ENCODE peak calls at places on chromosomes 11 and 22, in ten cellular contexts. One of them, this sample, is unnamed.

GRCh38 chr11:113248702-113249490 is 65.5 kb upstream of the TTC12 start:
- DNase-seq in lower leg skin: peak
- DNase-seq in left ventricle myocardium inferior: no peak
- DNase-seq in epithelial cell of proximal tubule: no peak
- DNase-seq in GM12865: no peak
- DNase-seq in MG63: no peak
- DNase-seq in prostate gland: no peak
- DNase-seq in transverse colon: no peak
- DNase-seq in tibial nerve: no peak
- DNase-seq in pancreas: no peak
- DNase-seq in this sample: no peak

GRCh38 chr22:40874016-40874415 is 12.1 kb upstream of the DNAJB7 start:
- DNase-seq in lower leg skin: no peak
- DNase-seq in left ventricle myocardium inferior: no peak
- DNase-seq in epithelial cell of proximal tubule: no peak
- DNase-seq in GM12865: no peak
- DNase-seq in MG63: no peak
- DNase-seq in prostate gland: no peak
- DNase-seq in transverse colon: no peak
- DNase-seq in tibial nerve: no peak
- DNase-seq in pancreas: no peak
- DNase-seq in this sample: no peak

GRCh38 chr22:38739300-38740055 is 16.3 kb downstream of the SUN2 start:
- DNase-seq in lower leg skin: no peak
- DNase-seq in left ventricle myocardium inferior: no peak
- DNase-seq in epithelial cell of proximal tubule: no peak
- DNase-seq in GM12865: no peak
- DNase-seq in MG63: no peak
- DNase-seq in prostate gland: no peak
- DNase-seq in transverse colon: no peak
- DNase-seq in tibial nerve: no peak
- DNase-seq in pancreas: no peak
- DNase-seq in this sample: no peak

GRCh38 chr11:7536102-7536501 is 22.3 kb downstream of the PPFIBP2 start:
- DNase-seq in lower leg skin: peak
- DNase-seq in left ventricle myocardium inferior: no peak
- DNase-seq in epithelial cell of proximal tubule: no peak
- DNase-seq in GM12865: no peak
- DNase-seq in MG63: no peak
- DNase-seq in prostate gland: no peak
- DNase-seq in transverse colon: peak
- DNase-seq in tibial nerve: no peak
- DNase-seq in pancreas: no peak
- DNase-seq in this sample: no peak

GRCh38 chr11:2094354-2095197 is 44.6 kb downstream of the IGF2 start:
- DNase-seq in lower leg skin: no peak
- DNase-seq in left ventricle myocardium inferior: no peak
- DNase-seq in epithelial cell of proximal tubule: no peak
- DNase-seq in GM12865: no peak
- DNase-seq in MG63: no peak
- DNase-seq in prostate gland: no peak
- DNase-seq in transverse colon: no peak
- DNase-seq in tibial nerve: no peak
- DNase-seq in pancreas: no peak
- DNase-seq in this sample: no peak

GRCh38 chr11:114621950-114622809 is 26.6 kb upstream of the NXPE4 start:
- DNase-seq in lower leg skin: no peak
- DNase-seq in left ventricle myocardium inferior: no peak
- DNase-seq in epithelial cell of proximal tubule: no peak
- DNase-seq in GM12865: peak
- DNase-seq in MG63: no peak
- DNase-seq in prostate gland: no peak
- DNase-seq in transverse colon: no peak
- DNase-seq in tibial nerve: no peak
- DNase-seq in pancreas: no peak
- DNase-seq in this sample: no peak

GRCh38 chr22:20998411-20999336 is 3.2 kb downstream of the THAP7 start:
- DNase-seq in lower leg skin: no peak
- DNase-seq in left ventricle myocardium inferior: no peak
- DNase-seq in epithelial cell of proximal tubule: no peak
- DNase-seq in GM12865: no peak
- DNase-seq in MG63: no peak
- DNase-seq in prostate gland: no peak
- DNase-seq in transverse colon: no peak
- DNase-seq in tibial nerve: no peak
- DNase-seq in pancreas: no peak
- DNase-seq in this sample: no peak

GRCh38 chr22:39518996-39519680 is 1.2 kb upstream of the ATF4 start:
- DNase-seq in lower leg skin: no peak
- DNase-seq in left ventricle myocardium inferior: no peak
- DNase-seq in epithelial cell of proximal tubule: no peak
- DNase-seq in GM12865: peak
- DNase-seq in MG63: peak
- DNase-seq in prostate gland: no peak
- DNase-seq in transverse colon: peak
- DNase-seq in tibial nerve: no peak
- DNase-seq in pancreas: no peak
- DNase-seq in this sample: no peak

GRCh38 chr11:36409152-36409713 is 100.8 kb downstream of the TRAF6 start:
- DNase-seq in lower leg skin: no peak
- DNase-seq in left ventricle myocardium inferior: no peak
- DNase-seq in epithelial cell of proximal tubule: no peak
- DNase-seq in GM12865: no peak
- DNase-seq in MG63: no peak
- DNase-seq in prostate gland: no peak
- DNase-seq in transverse colon: no peak
- DNase-seq in tibial nerve: no peak
- DNase-seq in pancreas: no peak
- DNase-seq in this sample: no peak

GRCh38 chr11:44003736-44004451 is 43.9 kb upstream of the ACCSL start:
- DNase-seq in lower leg skin: peak
- DNase-seq in left ventricle myocardium inferior: no peak
- DNase-seq in epithelial cell of proximal tubule: no peak
- DNase-seq in GM12865: no peak
- DNase-seq in MG63: no peak
- DNase-seq in prostate gland: no peak
- DNase-seq in transverse colon: no peak
- DNase-seq in tibial nerve: no peak
- DNase-seq in pancreas: no peak
- DNase-seq in this sample: no peak
- H3K4me3 ChIP-seq in lower leg skin: no peak
- H3K4me3 ChIP-seq in left ventricle myocardium inferior: no peak
- H3K4me3 ChIP-seq in epithelial cell of proximal tubule: no peak
- H3K4me3 ChIP-seq in GM12865: no peak
- H3K4me3 ChIP-seq in MG63: no peak
- H3K4me3 ChIP-seq in prostate gland: no peak
- H3K4me3 ChIP-seq in transverse colon: no peak
- H3K4me3 ChIP-seq in tibial nerve: no peak
- H3K4me3 ChIP-seq in pancreas: no peak
- H3K4me3 ChIP-seq in this sample: no peak

DNA sequence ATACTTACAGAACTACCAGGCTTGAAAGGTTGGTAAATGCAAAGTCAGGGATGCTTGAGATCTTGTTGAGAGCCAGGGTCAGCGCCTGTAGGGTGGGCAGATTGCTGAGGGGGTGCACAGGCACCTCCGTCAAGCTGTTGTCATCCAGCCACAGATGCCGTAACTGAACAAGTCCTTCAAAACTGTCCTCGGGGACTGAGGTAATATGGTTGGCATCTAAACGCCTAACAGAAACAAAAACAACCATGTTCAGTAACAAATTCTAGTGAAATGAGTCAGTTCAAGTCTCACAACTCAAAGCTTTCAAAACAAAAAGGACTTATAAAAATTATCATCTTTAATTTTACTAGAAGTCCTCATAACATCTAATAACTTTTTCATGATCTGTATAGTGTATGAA is 22.2 kb upstream of the CCDC34 start:
- DNase-seq in lower leg skin: no peak
- DNase-seq in left ventricle myocardium inferior: no peak
- DNase-seq in epithelial cell of proximal tubule: peak
- DNase-seq in GM12865: no peak
- DNase-seq in MG63: peak
- DNase-seq in prostate gland: no peak
- DNase-seq in transverse colon: no peak
- DNase-seq in tibial nerve: no peak
- DNase-seq in pancreas: no peak
- DNase-seq in this sample: peak
- H3K4me3 ChIP-seq in lower leg skin: no peak
- H3K4me3 ChIP-seq in left ventricle myocardium inferior: no peak
- H3K4me3 ChIP-seq in epithelial cell of proximal tubule: no peak
- H3K4me3 ChIP-seq in GM12865: no peak
- H3K4me3 ChIP-seq in MG63: no peak
- H3K4me3 ChIP-seq in prostate gland: no peak
- H3K4me3 ChIP-seq in transverse colon: no peak
- H3K4me3 ChIP-seq in tibial nerve: no peak
- H3K4me3 ChIP-seq in pancreas: no peak
- H3K4me3 ChIP-seq in this sample: no peak

DNA sequence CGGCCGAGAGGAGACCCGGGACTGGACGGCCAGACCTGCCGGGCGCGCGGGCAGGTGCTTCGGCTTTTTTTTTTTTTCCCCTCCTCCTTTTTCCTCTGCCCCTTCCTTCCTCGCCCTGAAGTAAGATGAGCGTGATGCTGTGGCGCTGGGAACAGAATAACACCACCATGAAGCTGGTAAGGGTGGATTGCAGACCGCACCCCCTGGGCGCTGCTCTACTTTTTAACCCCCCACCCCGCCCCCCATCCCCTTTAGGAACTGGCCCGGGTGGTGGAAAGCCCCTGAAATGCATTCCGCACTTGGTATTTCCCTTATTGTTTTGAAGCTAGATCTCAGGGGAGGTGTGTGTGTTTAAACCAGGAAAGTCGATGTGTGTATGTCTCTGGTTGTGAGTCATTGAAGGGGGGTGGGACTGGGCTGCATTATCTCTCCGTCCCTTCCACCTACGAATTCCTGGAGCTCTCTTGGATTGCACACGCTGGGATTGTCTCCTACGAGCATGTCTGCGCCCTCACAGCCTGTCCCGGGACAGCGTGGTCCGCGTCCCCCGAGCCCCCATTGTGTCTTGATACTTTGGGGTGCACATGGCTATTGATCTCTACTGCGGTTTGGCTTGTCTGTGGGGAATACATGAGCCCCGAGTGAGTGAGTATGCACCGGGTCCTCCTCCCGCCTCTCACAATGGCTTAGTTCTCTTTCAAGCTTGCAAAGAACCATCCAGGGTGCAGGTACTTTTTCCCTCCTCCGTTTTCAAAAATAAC is 64.9 kb downstream of the NAV2 start:
- DNase-seq in lower leg skin: no peak
- DNase-seq in left ventricle myocardium inferior: no peak
- DNase-seq in epithelial cell of proximal tubule: peak
- DNase-seq in GM12865: peak
- DNase-seq in MG63: no peak
- DNase-seq in prostate gland: no peak
- DNase-seq in transverse colon: no peak
- DNase-seq in tibial nerve: no peak
- DNase-seq in pancreas: peak
- DNase-seq in this sample: peak
- H3K4me3 ChIP-seq in lower leg skin: peak
- H3K4me3 ChIP-seq in left ventricle myocardium inferior: peak
- H3K4me3 ChIP-seq in epithelial cell of proximal tubule: peak
- H3K4me3 ChIP-seq in GM12865: peak
- H3K4me3 ChIP-seq in MG63: no peak
- H3K4me3 ChIP-seq in prostate gland: peak
- H3K4me3 ChIP-seq in transverse colon: peak
- H3K4me3 ChIP-seq in tibial nerve: peak
- H3K4me3 ChIP-seq in pancreas: peak
- H3K4me3 ChIP-seq in this sample: peak

GRCh38 chr11:65045728-65046127 is 4.7 kb downstream of the SAC3D1 start:
- DNase-seq in lower leg skin: no peak
- DNase-seq in left ventricle myocardium inferior: no peak
- DNase-seq in epithelial cell of proximal tubule: no peak
- DNase-seq in GM12865: no peak
- DNase-seq in MG63: no peak
- DNase-seq in prostate gland: no peak
- DNase-seq in transverse colon: no peak
- DNase-seq in tibial nerve: no peak
- DNase-seq in pancreas: no peak
- DNase-seq in this sample: no peak

GRCh38 chr11:65043881-65044501 is 3.0 kb downstream of the SAC3D1 start:
- DNase-seq in lower leg skin: no peak
- DNase-seq in left ventricle myocardium inferior: peak
- DNase-seq in epithelial cell of proximal tubule: no peak
- DNase-seq in GM12865: no peak
- DNase-seq in MG63: peak
- DNase-seq in prostate gland: no peak
- DNase-seq in transverse colon: peak
- DNase-seq in tibial nerve: peak
- DNase-seq in pancreas: no peak
- DNase-seq in this sample: no peak

GRCh38 chr11:65045061-65045460 is 4.1 kb downstream of the SAC3D1 start:
- DNase-seq in lower leg skin: no peak
- DNase-seq in left ventricle myocardium inferior: no peak
- DNase-seq in epithelial cell of proximal tubule: no peak
- DNase-seq in GM12865: no peak
- DNase-seq in MG63: no peak
- DNase-seq in prostate gland: no peak
- DNase-seq in transverse colon: no peak
- DNase-seq in tibial nerve: no peak
- DNase-seq in pancreas: no peak
- DNase-seq in this sample: no peak

GRCh38 chr11:65051389-65051858 is 6.9 kb downstream of the NAALADL1 start:
- DNase-seq in lower leg skin: no peak
- DNase-seq in left ventricle myocardium inferior: no peak
- DNase-seq in epithelial cell of proximal tubule: no peak
- DNase-seq in GM12865: peak
- DNase-seq in MG63: no peak
- DNase-seq in prostate gland: no peak
- DNase-seq in transverse colon: no peak
- DNase-seq in tibial nerve: no peak
- DNase-seq in pancreas: no peak
- DNase-seq in this sample: no peak

DNA sequence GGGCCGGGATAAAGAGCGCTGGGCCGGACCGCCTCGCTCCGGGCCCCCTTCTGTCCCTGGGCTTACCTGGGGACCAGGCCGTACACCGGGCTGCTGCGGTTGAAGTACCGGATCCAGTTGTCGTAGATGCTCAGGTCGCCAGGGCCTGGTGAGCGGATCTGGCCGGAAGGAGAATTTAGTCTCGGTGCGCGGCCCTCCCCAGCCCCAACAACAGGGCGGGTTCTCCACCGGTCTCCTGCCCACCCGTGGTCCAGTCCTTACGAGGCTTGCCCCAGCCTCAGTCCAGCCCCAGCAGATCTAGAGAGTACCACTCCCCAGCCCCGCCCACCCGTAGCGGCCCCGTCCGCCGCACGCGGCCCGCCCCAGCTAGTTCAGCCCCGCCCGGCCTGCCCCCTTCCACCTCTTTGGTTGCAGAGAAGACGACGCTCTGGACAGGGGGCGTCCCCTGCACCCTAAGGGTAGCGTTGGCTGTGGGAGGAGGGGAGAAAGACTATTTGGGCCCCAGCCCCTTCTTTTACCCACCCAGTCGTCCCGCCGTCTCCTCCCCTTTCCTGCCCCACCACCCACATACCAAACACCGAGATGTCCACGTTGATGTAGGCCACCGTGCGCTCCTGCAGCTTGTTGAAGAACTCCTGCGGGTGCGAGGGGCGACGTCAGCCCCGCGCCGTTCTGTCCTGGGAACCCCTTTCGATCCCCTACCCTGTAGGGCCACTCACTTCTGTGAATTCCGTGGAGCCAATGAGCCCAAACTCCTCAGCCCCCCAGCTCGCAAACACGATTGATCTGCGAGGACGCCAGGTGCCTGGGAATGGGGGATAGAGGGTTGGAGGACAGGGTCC is 6.8 kb downstream of the SAC3D1 start:
- DNase-seq in lower leg skin: peak
- DNase-seq in left ventricle myocardium inferior: peak
- DNase-seq in epithelial cell of proximal tubule: no peak
- DNase-seq in GM12865: no peak
- DNase-seq in MG63: no peak
- DNase-seq in prostate gland: no peak
- DNase-seq in transverse colon: no peak
- DNase-seq in tibial nerve: peak
- DNase-seq in pancreas: no peak
- DNase-seq in this sample: no peak
- H3K4me3 ChIP-seq in lower leg skin: no peak
- H3K4me3 ChIP-seq in left ventricle myocardium inferior: peak
- H3K4me3 ChIP-seq in epithelial cell of proximal tubule: peak
- H3K4me3 ChIP-seq in GM12865: no peak
- H3K4me3 ChIP-seq in MG63: no peak
- H3K4me3 ChIP-seq in prostate gland: peak
- H3K4me3 ChIP-seq in transverse colon: peak
- H3K4me3 ChIP-seq in tibial nerve: peak
- H3K4me3 ChIP-seq in pancreas: no peak
- H3K4me3 ChIP-seq in this sample: peak